ENCODE peak calls at places on chromosomes 2 and 18, in four cellular contexts. A is chondrocyte, V is MM.1S, J is heart right ventricle. N is an unnamed sample.

GRCh38 chr2:38384344-38384743 is 7.3 kb upstream of the ATL2 start:
- DNase-seq in A (no peak), J (no peak), V (no peak), N (no peak)

GRCh38 chr2:46311651-46312223 is 14.5 kb downstream of the EPAS1 start:
- DNase-seq in A (no peak), V (no peak), J (no peak), N (no peak)

GRCh38 chr18:44761812-44762211 is 81.1 kb downstream of the SETBP1 start:
- DNase-seq in A (no peak), J (no peak), V (no peak), N (no peak)

GRCh38 chr2:168371273-168371992 is 84.6 kb upstream of the CERS6 start:
- DNase-seq in V (peak), A (no peak), J (no peak), N (no peak)

GRCh38 chr2:29920130-29920577 is 1.2 kb downstream of the ALK start:
- DNase-seq in A (peak), J (peak), V (peak), N (peak)

GRCh38 chr2:45264227-45265225 is 255.3 kb upstream of the SIX2 start:
- DNase-seq in J (no peak), V (no peak), A (no peak), N (no peak)

GRCh38 chr2:223779877-223780276 is 57.5 kb downstream of the AP1S3 start:
- DNase-seq in J (no peak), V (peak), A (no peak), N (no peak)

GRCh38 chr2:192029089-192029488 is 165.6 kb downstream of the TMEFF2 start:
- DNase-seq in J (no peak), V (no peak), A (no peak), N (no peak)

GRCh38 chr2:39631715-39632114 is 34.0 kb upstream of the TMEM178A start:
- DNase-seq in V (no peak), J (no peak), A (no peak), N (no peak)

GRCh38 chr2:208820289-208820688 is 413.7 kb downstream of the PTH2R start:
- DNase-seq in J (no peak), V (peak), A (no peak), N (no peak)

GRCh38 chr2:152409691-152410597 is 75.0 kb downstream of the FMNL2 start:
- DNase-seq in A (no peak), V (no peak), J (no peak), N (no peak)

GRCh38 chr2:46655551-46656436 is 176.4 kb downstream of the TMEM247 start:
- DNase-seq in J (no peak), A (no peak), V (no peak), N (no peak)

GRCh38 chr2:21028021-21028947 is 15.6 kb downstream of the APOB start:
- DNase-seq in V (no peak), A (no peak), J (no peak), N (no peak)

GRCh38 chr2:166179201-166179600 is 51.4 kb upstream of the SCN1A start:
- DNase-seq in V (no peak), J (no peak), A (no peak), N (no peak)

GRCh38 chr2:202016579-202017227 is 17.0 kb upstream of the FZD7 start:
- DNase-seq in A (no peak), V (no peak), J (peak), N (no peak)

GRCh38 chr2:162333968-162334367 is 10.0 kb upstream of the GCA start:
- DNase-seq in J (no peak), A (no peak), V (peak), N (no peak)

GRCh38 chr2:161030260-161031063 is 129.8 kb upstream of the TANK start:
- DNase-seq in V (no peak), A (no peak), J (no peak), N (peak)

N was measured in RWPE2.